ENCODE peak calls at places on chromosome 20, in five cellular contexts. One of them, this sample, is unnamed.
A peak's percentile ranks its signal among the peaks of the same experiment; 100 is the strongest.

GRCh38 chr20:15890358-15890982 is 682.8 kb downstream of the KIF16B start:
- DNase-seq in trophoblast cell: no peak
- DNase-seq in neuronal stem cell: no peak
- DNase-seq in H9: no peak
- DNase-seq in H1: no peak
- DNase-seq in this sample: no peak

GRCh38 chr20:56359212-56360132 is 698 bp downstream of the FAM210B start:
- DNase-seq in H1: no peak
- DNase-seq in trophoblast cell: peak; percentile 70
- DNase-seq in H9: peak; percentile 39
- DNase-seq in neuronal stem cell: peak; percentile 27
- DNase-seq in this sample: peak; percentile 82

GRCh38 chr20:46021361-46022359 is 7.4 kb upstream of the SLC12A5 start:
- DNase-seq in trophoblast cell: peak; percentile 33
- DNase-seq in neuronal stem cell: peak; percentile 89
- DNase-seq in H1: peak; percentile 94
- DNase-seq in H9: peak; percentile 98
- DNase-seq in this sample: peak; percentile 26

GRCh38 chr20:30488941-30489601 is 768.4 kb upstream of the DEFB115 start:
- DNase-seq in H9: no peak
- DNase-seq in trophoblast cell: no peak
- DNase-seq in H1: no peak
- DNase-seq in neuronal stem cell: no peak
- DNase-seq in this sample: no peak

GRCh38 chr20:20360464-20360863 is 7.4 kb upstream of the INSM1 start:
- DNase-seq in trophoblast cell: peak; percentile 74
- DNase-seq in H9: peak; percentile 52
- DNase-seq in neuronal stem cell: no peak
- DNase-seq in H1: no peak
- DNase-seq in this sample: peak; percentile 63

GRCh38 chr20:10747019-10747418 is 73.2 kb upstream of the JAG1 start:
- DNase-seq in H1: no peak
- DNase-seq in trophoblast cell: peak; percentile 19
- DNase-seq in neuronal stem cell: peak; percentile 27
- DNase-seq in H9: no peak
- DNase-seq in this sample: no peak

GRCh38 chr20:37471741-37472235 is 49.3 kb upstream of the NNAT start:
- DNase-seq in H9: no peak
- DNase-seq in trophoblast cell: no peak
- DNase-seq in neuronal stem cell: no peak
- DNase-seq in H1: no peak
- DNase-seq in this sample: no peak

GRCh38 chr20:48603116-48603818 is 224.5 kb downstream of the PREX1 start:
- DNase-seq in H9: peak; percentile 63
- DNase-seq in H1: no peak
- DNase-seq in trophoblast cell: no peak
- DNase-seq in neuronal stem cell: no peak
- DNase-seq in this sample: no peak

GRCh38 chr20:44642203-44643153 is 9.0 kb downstream of the ADA start:
- DNase-seq in neuronal stem cell: no peak
- DNase-seq in H9: peak; percentile 79
- DNase-seq in H1: no peak
- DNase-seq in trophoblast cell: peak; percentile 56
- DNase-seq in this sample: peak; percentile 97

GRCh38 chr20:53800418-53800817 is 206.8 kb upstream of the ZNF217 start:
- DNase-seq in H9: no peak
- DNase-seq in trophoblast cell: no peak
- DNase-seq in H1: no peak
- DNase-seq in neuronal stem cell: no peak
- DNase-seq in this sample: no peak

GRCh38 chr20:556984-557383 is 13.4 kb upstream of the CSNK2A1 start:
- DNase-seq in neuronal stem cell: no peak
- DNase-seq in H9: no peak
- DNase-seq in H1: no peak
- DNase-seq in trophoblast cell: no peak
- DNase-seq in this sample: no peak

GRCh38 chr20:19961298-19961697 is 55.9 kb upstream of the NAA20 start:
- DNase-seq in neuronal stem cell: no peak
- DNase-seq in H9: no peak
- DNase-seq in trophoblast cell: no peak
- DNase-seq in H1: no peak
- DNase-seq in this sample: no peak

GRCh38 chr20:54545959-54546358 is 70.6 kb downstream of the DOK5 start:
- DNase-seq in H9: no peak
- DNase-seq in trophoblast cell: no peak
- DNase-seq in neuronal stem cell: no peak
- DNase-seq in H1: no peak
- DNase-seq in this sample: no peak

GRCh38 chr20:61295726-61296628 is 43.9 kb downstream of the CDH4 start:
- DNase-seq in neuronal stem cell: no peak
- DNase-seq in H9: no peak
- DNase-seq in H1: no peak
- DNase-seq in trophoblast cell: no peak
- DNase-seq in this sample: no peak

GRCh38 chr20:47704746-47705496 is 80.4 kb downstream of the SULF2 start:
- DNase-seq in H1: no peak
- DNase-seq in H9: no peak
- DNase-seq in trophoblast cell: no peak
- DNase-seq in neuronal stem cell: no peak
- DNase-seq in this sample: no peak

GRCh38 chr20:56187791-56188190 is 60.7 kb upstream of the MC3R start:
- DNase-seq in H9: peak; percentile 50
- DNase-seq in trophoblast cell: peak; percentile 5
- DNase-seq in H1: no peak
- DNase-seq in neuronal stem cell: no peak
- DNase-seq in this sample: no peak

GRCh38 chr20:24752612-24753011 is 196.5 kb upstream of the CST7 start:
- DNase-seq in H9: no peak
- DNase-seq in neuronal stem cell: no peak
- DNase-seq in H1: no peak
- DNase-seq in trophoblast cell: no peak
- DNase-seq in this sample: no peak

GRCh38 chr20:45924391-45925261 is 9.9 kb upstream of the PCIF1 start:
- DNase-seq in H9: no peak
- DNase-seq in neuronal stem cell: no peak
- DNase-seq in H1: no peak
- DNase-seq in trophoblast cell: no peak
- DNase-seq in this sample: peak; percentile 89

GRCh38 chr20:53757472-53757913 is 163.9 kb upstream of the ZNF217 start:
- DNase-seq in trophoblast cell: peak; percentile 72
- DNase-seq in H1: no peak
- DNase-seq in H9: no peak
- DNase-seq in neuronal stem cell: no peak
- DNase-seq in this sample: no peak

GRCh38 chr20:52552181-52552872 is 360.7 kb upstream of the ZFP64 start:
- DNase-seq in neuronal stem cell: no peak
- DNase-seq in trophoblast cell: peak; percentile 86
- DNase-seq in H9: no peak
- DNase-seq in H1: no peak
- DNase-seq in this sample: peak; percentile 28

GRCh38 chr20:46994341-46994740 is 99.7 kb downstream of the EYA2 start:
- DNase-seq in H1: no peak
- DNase-seq in H9: no peak
- DNase-seq in neuronal stem cell: no peak
- DNase-seq in trophoblast cell: no peak
- DNase-seq in this sample: no peak

GRCh38 chr20:29687438-29687837 is 1570.0 kb upstream of the DEFB115 start:
- DNase-seq in trophoblast cell: no peak
- DNase-seq in H1: no peak
- DNase-seq in H9: no peak
- DNase-seq in neuronal stem cell: no peak
- DNase-seq in this sample: no peak

GRCh38 chr20:57907131-57908083 is 197.6 kb upstream of the PMEPA1 start:
- DNase-seq in neuronal stem cell: no peak
- DNase-seq in H1: no peak
- DNase-seq in trophoblast cell: no peak
- DNase-seq in H9: no peak
- DNase-seq in this sample: no peak

GRCh38 chr20:23077277-23077676 is 8.8 kb downstream of the CD93 start:
- DNase-seq in H9: no peak
- DNase-seq in trophoblast cell: no peak
- DNase-seq in neuronal stem cell: no peak
- DNase-seq in H1: no peak
- DNase-seq in this sample: no peak

GRCh38 chr20:46977204-46977603 is 82.6 kb downstream of the EYA2 start:
- DNase-seq in neuronal stem cell: no peak
- DNase-seq in trophoblast cell: no peak
- DNase-seq in H1: no peak
- DNase-seq in H9: no peak
- DNase-seq in this sample: no peak

DNA sequence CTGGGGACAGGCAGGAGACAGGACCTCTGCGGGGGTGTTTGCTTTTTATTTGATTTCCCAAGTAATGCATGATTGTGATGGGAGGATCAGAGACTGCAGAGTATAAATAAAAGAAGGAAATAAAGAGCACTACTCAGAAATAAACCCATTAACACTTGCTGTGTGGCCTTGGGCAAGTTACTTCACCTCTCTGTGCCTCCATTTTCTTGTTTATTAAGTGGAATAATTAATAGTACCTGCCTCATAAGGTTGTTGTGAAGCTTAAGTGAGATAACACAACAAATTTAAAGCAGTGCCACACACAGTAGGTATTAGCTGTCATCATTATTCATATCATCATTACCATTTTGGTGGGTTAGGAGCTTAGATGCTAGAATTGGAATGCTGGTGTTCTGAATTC is 8.1 kb downstream of the CEBPB start:
- DNase-seq in H1: no peak
- DNase-seq in neuronal stem cell: no peak
- DNase-seq in trophoblast cell: no peak
- DNase-seq in H9: no peak
- DNase-seq in this sample: no peak
- H2BK12ac ChIP-seq in H1: no peak overlapping the region
- H2BK12ac ChIP-seq in neuronal stem cell: no peak overlapping the region
- H2BK12ac ChIP-seq in trophoblast cell: no peak overlapping the region
- H2BK12ac ChIP-seq in H9: no peak overlapping the region
- H2BK12ac ChIP-seq in this sample: peak overlapping the region; percentile 81

GRCh38 chr20:8216375-8217200 is 84.5 kb downstream of the PLCB1 start:
- DNase-seq in neuronal stem cell: no peak
- DNase-seq in H9: no peak
- DNase-seq in trophoblast cell: no peak
- DNase-seq in H1: no peak
- DNase-seq in this sample: no peak

GRCh38 chr20:8220716-8221115 is 88.7 kb downstream of the PLCB1 start:
- DNase-seq in H1: no peak
- DNase-seq in H9: no peak
- DNase-seq in trophoblast cell: no peak
- DNase-seq in neuronal stem cell: no peak
- DNase-seq in this sample: no peak

GRCh38 chr20:8221887-8222419 is 89.9 kb downstream of the PLCB1 start:
- DNase-seq in H1: no peak
- DNase-seq in trophoblast cell: no peak
- DNase-seq in H9: no peak
- DNase-seq in neuronal stem cell: no peak
- DNase-seq in this sample: no peak

GRCh38 chr20:8219403-8219802 is 87.3 kb downstream of the PLCB1 start:
- DNase-seq in H1: no peak
- DNase-seq in H9: no peak
- DNase-seq in trophoblast cell: no peak
- DNase-seq in neuronal stem cell: no peak
- DNase-seq in this sample: no peak

GRCh38 chr20:8218861-8219260 is 86.8 kb downstream of the PLCB1 start:
- DNase-seq in H1: no peak
- DNase-seq in H9: no peak
- DNase-seq in trophoblast cell: no peak
- DNase-seq in neuronal stem cell: no peak
- DNase-seq in this sample: peak; percentile 30
- H2BK12ac ChIP-seq in H1: no peak overlapping the region
- H2BK12ac ChIP-seq in H9: no peak overlapping the region
- H2BK12ac ChIP-seq in trophoblast cell: no peak overlapping the region
- H2BK12ac ChIP-seq in neuronal stem cell: no peak overlapping the region
- H2BK12ac ChIP-seq in this sample: no peak overlapping the region

DNA sequence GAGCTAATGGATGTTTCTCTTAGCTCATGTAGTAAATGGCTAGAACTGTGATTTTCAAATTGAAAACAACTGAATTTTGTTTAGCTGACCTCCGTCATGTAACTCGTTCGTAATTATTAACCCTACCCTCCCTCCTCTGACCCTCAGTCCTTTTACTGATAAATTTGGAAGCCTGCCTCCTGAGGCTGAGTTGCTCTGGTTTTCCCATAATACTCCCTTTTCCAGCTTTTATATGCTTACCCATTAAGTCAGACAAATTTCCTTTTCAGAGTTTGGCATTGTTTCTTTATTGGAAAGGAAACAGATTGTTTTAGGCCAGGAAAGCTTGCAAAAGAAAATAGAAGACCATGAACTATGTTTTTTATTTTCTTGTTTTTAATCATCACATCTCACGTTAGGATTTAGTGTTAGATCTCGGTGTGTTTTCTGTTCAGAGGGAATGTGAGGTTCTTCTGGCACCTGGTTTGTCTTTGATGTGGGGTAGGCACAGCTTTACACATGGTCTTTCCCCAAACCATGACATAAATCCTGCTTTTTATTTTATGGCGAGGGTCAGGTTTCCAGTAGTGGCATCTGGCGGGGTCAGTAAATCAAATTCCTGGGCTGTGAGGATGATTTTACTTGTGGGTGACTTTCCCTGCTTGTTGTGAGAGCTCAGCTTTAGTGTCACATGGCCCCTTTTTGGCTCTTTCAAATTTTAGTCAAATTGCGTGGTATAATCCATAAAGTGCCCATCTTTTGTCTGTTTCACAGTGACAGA is 24.5 kb downstream of the PLCB4 start:
- DNase-seq in neuronal stem cell: no peak
- DNase-seq in trophoblast cell: no peak
- DNase-seq in H1: no peak
- DNase-seq in H9: no peak
- DNase-seq in this sample: no peak
- H2BK12ac ChIP-seq in neuronal stem cell: no peak overlapping the region
- H2BK12ac ChIP-seq in trophoblast cell: no peak overlapping the region
- H2BK12ac ChIP-seq in H1: no peak overlapping the region
- H2BK12ac ChIP-seq in H9: no peak overlapping the region
- H2BK12ac ChIP-seq in this sample: no peak overlapping the region

DNA sequence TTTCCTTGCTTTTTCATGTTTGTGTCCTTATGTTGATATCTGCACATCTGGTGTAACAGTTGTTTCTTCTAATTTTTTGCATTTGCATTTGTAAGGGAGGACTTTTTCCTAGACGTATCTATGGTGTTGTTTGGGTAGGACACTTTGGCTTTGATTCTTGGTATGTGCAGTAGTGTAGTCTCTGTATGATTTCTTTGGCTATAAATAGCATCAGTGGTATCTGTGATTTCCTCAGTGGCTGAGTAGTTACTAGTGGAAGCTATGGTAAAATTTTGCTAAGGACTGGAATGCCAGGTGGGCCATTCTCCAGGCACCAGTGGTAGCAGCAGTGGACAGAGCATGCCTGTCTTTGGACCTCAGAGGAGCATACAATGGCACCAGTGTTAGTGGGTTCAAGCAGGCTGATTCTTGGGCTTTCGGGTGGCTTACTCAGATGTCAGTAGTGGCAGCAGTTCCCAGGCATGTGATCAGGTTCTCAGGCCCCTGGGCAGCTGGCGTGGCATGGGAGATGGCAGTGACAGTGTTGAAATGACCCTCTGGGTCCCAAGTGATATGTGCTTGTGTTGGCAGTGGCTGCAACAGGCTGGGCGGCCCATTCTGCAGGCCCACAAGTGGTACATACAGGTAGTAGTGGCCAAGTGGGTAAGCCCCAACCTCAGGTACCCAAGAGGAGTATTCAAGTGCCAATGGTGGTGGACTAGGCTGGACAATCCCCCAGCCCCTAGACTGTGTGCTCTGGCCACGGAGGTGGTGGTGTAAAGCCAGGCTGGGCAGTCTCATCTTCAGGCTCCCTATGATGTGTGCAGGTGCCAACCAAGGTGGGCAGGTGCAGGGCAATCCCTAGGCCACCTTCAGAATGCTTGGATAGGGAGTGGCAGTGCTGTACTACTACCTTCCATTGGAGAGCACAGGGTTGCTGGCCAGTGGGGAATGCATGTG is 54.5 kb downstream of the PLCG1 start:
- DNase-seq in neuronal stem cell: no peak
- DNase-seq in H9: no peak
- DNase-seq in H1: no peak
- DNase-seq in trophoblast cell: no peak
- DNase-seq in this sample: no peak
- H2BK12ac ChIP-seq in neuronal stem cell: no peak overlapping the region
- H2BK12ac ChIP-seq in H9: no peak overlapping the region
- H2BK12ac ChIP-seq in H1: no peak overlapping the region
- H2BK12ac ChIP-seq in trophoblast cell: no peak overlapping the region
- H2BK12ac ChIP-seq in this sample: no peak overlapping the region

This sample was measured in mesenchymal stem cell.